ENCODE peak calls at places on chromosome 13, in ten cellular contexts. A, R, C, D, Z, V, W, Q, S and K are unnamed samples.

GRCh38 chr13:99375806-99376080 is 68.5 kb upstream of the GPR183 start:
- DNase-seq in Q (no peak), A (no peak), C (no peak), Z (no peak), R (no peak), S (no peak), V (no peak), D (no peak), W (peak; percentile 6), K (no peak)

GRCh38 chr13:94280845-94281244 is 198.6 kb downstream of the DCT start:
- DNase-seq in D (no peak), C (no peak), Q (no peak), R (no peak), A (no peak), W (no peak), V (no peak), S (no peak), Z (no peak), K (no peak)

GRCh38 chr13:45496942-45497341 is 32.2 kb downstream of the COG3 start:
- DNase-seq in R (no peak), C (no peak), S (no peak), D (no peak), Q (no peak), W (no peak), V (peak; percentile 51), A (no peak), Z (no peak), K (no peak)

GRCh38 chr13:99605417-99606321 is 104.4 kb downstream of the TM9SF2 start:
- DNase-seq in S (peak; percentile 55), Q (peak; percentile 34), A (peak; percentile 77), D (no peak), Z (peak; percentile 58), W (peak; percentile 73), C (peak; percentile 46), R (peak; percentile 13), V (peak; percentile 24), K (peak; percentile 26)

GRCh38 chr13:105587786-105588185 is 947.7 kb downstream of the EFNB2 start:
- DNase-seq in C (no peak), S (no peak), A (no peak), D (peak; percentile 2), Z (no peak), V (peak; percentile 91), W (no peak), R (peak; percentile 72), Q (no peak), K (no peak)

GRCh38 chr13:80235131-80235530 is 105.8 kb downstream of the SPRY2 start:
- DNase-seq in W (no peak), S (no peak), Q (no peak), Z (no peak), C (no peak), A (no peak), R (peak; percentile 47), V (peak; percentile 53), D (no peak), K (no peak)

GRCh38 chr13:77696006-77696862 is 1.3 kb upstream of the SLAIN1 start:
- DNase-seq in R (peak; percentile 7), Z (no peak), Q (no peak), W (no peak), C (no peak), A (no peak), V (peak; percentile 47), S (no peak), D (no peak), K (no peak)

GRCh38 chr13:45823583-45823982 is 28.0 kb downstream of the SIAH3 start:
- DNase-seq in R (no peak), A (no peak), D (no peak), Z (no peak), C (no peak), V (no peak), W (peak; percentile 40), S (no peak), Q (no peak), K (no peak)

GRCh38 chr13:113137656-113138292 is 15.2 kb downstream of the F10 start:
- DNase-seq in Q (no peak), Z (no peak), A (no peak), D (no peak), W (no peak), R (no peak), S (no peak), C (no peak), V (no peak), K (no peak)

GRCh38 chr13:33075996-33076395 is 59.8 kb downstream of the KL start:
- DNase-seq in S (no peak), R (no peak), Z (no peak), Q (no peak), D (no peak), C (no peak), A (no peak), V (no peak), W (no peak), K (no peak)

GRCh38 chr13:72849571-72849970 is 67.6 kb downstream of the PIBF1 start:
- DNase-seq in W (no peak), Z (no peak), V (no peak), C (no peak), S (no peak), Q (peak; percentile 9), A (no peak), D (peak; percentile 46), R (peak; percentile 63), K (no peak)

GRCh38 chr13:72121466-72121865 is 254.5 kb upstream of the DACH1 start:
- DNase-seq in A (no peak), D (no peak), Q (no peak), V (no peak), Z (no peak), R (no peak), S (no peak), W (no peak), C (no peak), K (no peak)

GRCh38 chr13:23377603-23378002 is 55.9 kb downstream of the SACS start:
- DNase-seq in D (no peak), S (no peak), Q (peak; percentile 81), W (no peak), Z (no peak), C (peak; percentile 46), V (no peak), R (no peak), A (no peak), K (no peak)

GRCh38 chr13:32175307-32175706 is 139.9 kb downstream of the ZAR1L start:
- DNase-seq in S (no peak), C (peak; percentile 30), W (no peak), Q (no peak), D (no peak), A (no peak), Z (no peak), R (no peak), V (no peak), K (no peak)

GRCh38 chr13:43516401-43516826 is 270.4 kb downstream of the ENOX1 start:
- DNase-seq in W (no peak), D (peak; percentile 58), V (no peak), S (no peak), C (no peak), Z (no peak), R (peak; percentile 62), A (no peak), Q (no peak), K (no peak)

GRCh38 chr13:19085876-19086275 is 95.7 kb downstream of the TUBA3C start:
- DNase-seq in A (no peak), V (no peak), Z (no peak), D (no peak), R (no peak), C (no peak), W (no peak), Q (no peak), S (no peak), K (no peak)
- H3K9me3 ChIP-seq in A (peaks cover 81% of the 10 kb centered on the region), V (no peaks in the 10 kb centered on the region), Z (no peaks in the 10 kb centered on the region), D (peaks cover 52% of the 10 kb centered on the region), R (no peaks in the 10 kb centered on the region), C (peaks cover 6% of the 10 kb centered on the region), W (peaks cover 88% of the 10 kb centered on the region), Q (no peaks in the 10 kb centered on the region), S (no peaks in the 10 kb centered on the region), K (no peaks in the 10 kb centered on the region)

GRCh38 chr13:90049989-90050671 is 1297.4 kb upstream of the MIR17HG start:
- DNase-seq in D (no peak), W (no peak), V (no peak), C (no peak), Z (no peak), S (no peak), Q (no peak), R (no peak), A (no peak), K (no peak)

GRCh38 chr13:90047600-90047999 is 1299.9 kb upstream of the MIR17HG start:
- DNase-seq in D (no peak), Q (no peak), Z (no peak), A (no peak), W (no peak), C (no peak), S (no peak), V (no peak), R (no peak), K (no peak)
- H3K9me3 ChIP-seq in D (peaks cover 10% of the 10 kb centered on the region), Q (no peaks in the 10 kb centered on the region), Z (no peaks in the 10 kb centered on the region), A (peaks cover 15% of the 10 kb centered on the region), W (peaks cover 24% of the 10 kb centered on the region), C (no peaks in the 10 kb centered on the region), S (no peaks in the 10 kb centered on the region), V (no peaks in the 10 kb centered on the region), R (no peaks in the 10 kb centered on the region), K (no peaks in the 10 kb centered on the region)

DNA sequence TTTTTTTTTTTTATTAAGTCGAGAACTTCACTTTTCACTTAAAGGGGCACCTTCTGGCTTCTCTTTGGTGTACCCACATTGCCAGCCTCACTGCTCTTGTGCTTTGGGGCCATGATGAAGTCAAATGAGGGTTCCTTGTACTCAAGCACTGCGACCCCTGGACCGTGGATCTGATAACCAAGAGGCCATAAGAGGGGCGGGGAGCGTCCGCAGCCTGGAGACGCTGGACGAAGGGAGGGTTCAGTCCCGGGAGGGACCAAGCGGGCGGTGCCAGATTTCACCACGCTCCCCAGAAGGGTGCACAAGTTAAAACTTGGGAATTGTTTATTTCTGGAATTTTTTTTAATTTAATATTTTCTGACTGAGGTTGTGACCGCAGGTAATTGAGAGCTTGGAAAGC is 53.3 kb upstream of the SOX1 start:
- DNase-seq in Q (no peak), W (no peak), V (no peak), S (no peak), R (no peak), Z (no peak), D (no peak), A (no peak), C (no peak), K (no peak)
- H3K9me3 ChIP-seq in Q (no peaks in the 10 kb centered on the region), W (peaks cover 3% of the 10 kb centered on the region), V (no peaks in the 10 kb centered on the region), S (no peaks in the 10 kb centered on the region), R (no peaks in the 10 kb centered on the region), Z (no peaks in the 10 kb centered on the region), D (peaks cover 31% of the 10 kb centered on the region), A (no peaks in the 10 kb centered on the region), C (no peaks in the 10 kb centered on the region), K (no peaks in the 10 kb centered on the region)

GRCh38 chr13:102675115-102675514 is 19.7 kb downstream of the METTL21C start:
- DNase-seq in W (no peak), A (no peak), S (no peak), C (no peak), Q (no peak), D (no peak), Z (no peak), R (no peak), V (no peak), K (no peak)

GRCh38 chr13:102667911-102668310 is 26.9 kb downstream of the METTL21C start:
- DNase-seq in S (no peak), R (no peak), D (no peak), C (no peak), W (no peak), V (no peak), Q (no peak), Z (no peak), A (no peak), K (no peak)

GRCh38 chr13:102667023-102667422 is 27.8 kb downstream of the METTL21C start:
- DNase-seq in V (no peak), C (no peak), S (no peak), W (no peak), Q (no peak), Z (no peak), R (no peak), A (no peak), D (no peak), K (no peak)

GRCh38 chr13:102670130-102670529 is 24.7 kb downstream of the METTL21C start:
- DNase-seq in R (no peak), V (no peak), Q (no peak), D (no peak), Z (no peak), A (no peak), S (no peak), C (no peak), W (no peak), K (no peak)
- H3K9me3 ChIP-seq in R (no peaks in the 10 kb centered on the region), V (no peaks in the 10 kb centered on the region), Q (no peaks in the 10 kb centered on the region), D (peaks cover 2% of the 10 kb centered on the region), Z (no peaks in the 10 kb centered on the region), A (no peaks in the 10 kb centered on the region), S (peaks cover 7% of the 10 kb centered on the region), C (peaks cover 9% of the 10 kb centered on the region), W (peaks cover 16% of the 10 kb centered on the region), K (no peaks in the 10 kb centered on the region)